ENCODE peak calls at places on chromosomes 4 and X, in ten cellular contexts. N is upper lobe of right lung, I is A549, J is GM20000, T is stomach, B is heart right ventricle, L is brain microvascular endothelial cell, R is uterus, Y is glutamatergic neuron, Q is spleen. H is an unnamed sample.

GRCh38 chrX:70043685-70044084 is 6.1 kb downstream of the AWAT2 start:
- DNase-seq in N (no peak), I (no peak), J (no peak), T (no peak), B (no peak), L (no peak), R (no peak), Y (no peak), Q (peak; percentile 51), H (no peak)

GRCh38 chrX:7107968-7108480 is 39.5 kb upstream of the STS start:
- DNase-seq in N (no peak), I (no peak), J (no peak), T (no peak), B (no peak), L (no peak), R (no peak), Y (no peak), Q (no peak), H (no peak)

GRCh38 chrX:153739754-153740486 is 15.3 kb downstream of the ABCD1 start:
- DNase-seq in N (no peak), I (no peak), J (no peak), T (no peak), B (no peak), L (no peak), R (no peak), Y (no peak), Q (peak; percentile 68), H (no peak)

GRCh38 chr4:107742791-107743190 is 22.8 kb upstream of the PAPSS1 start:
- DNase-seq in N (no peak), I (no peak), J (no peak), T (no peak), B (no peak), L (no peak), R (no peak), Y (no peak), Q (no peak), H (no peak)

GRCh38 chr4:130172156-130172555 is 1076.2 kb downstream of the C4orf33 start:
- DNase-seq in N (no peak), I (no peak), J (no peak), T (no peak), B (no peak), L (no peak), R (no peak), Y (no peak), Q (no peak), H (no peak)

GRCh38 chrX:40097101-40097491 is 662 bp downstream of the BCOR start:
- DNase-seq in N (peak; percentile 69), I (peak; percentile 23), J (no peak), T (no peak), B (no peak), L (no peak), R (peak; percentile 39), Y (no peak), Q (no peak), H (no peak)

GRCh38 chrX:18885317-18886004 is 98.5 kb downstream of the PHKA2 start:
- DNase-seq in N (no peak), I (no peak), J (peak; percentile 7), T (no peak), B (no peak), L (no peak), R (peak; percentile 48), Y (no peak), Q (peak; percentile 41), H (no peak)

GRCh38 chrX:115582871-115583729 is 22.1 kb downstream of the PLS3 start:
- DNase-seq in N (peak; percentile 64), I (no peak), J (no peak), T (no peak), B (no peak), L (no peak), R (no peak), Y (no peak), Q (no peak), H (no peak)

GRCh38 chr4:139552908-139553307 is 3.1 kb downstream of the SETD7 start:
- DNase-seq in N (no peak), I (no peak), J (no peak), T (no peak), B (peak; percentile 24), L (no peak), R (no peak), Y (no peak), Q (no peak), H (no peak)

GRCh38 chr4:45732161-45732560 is 391.7 kb downstream of the GABRG1 start:
- DNase-seq in N (no peak), I (no peak), J (no peak), T (no peak), B (no peak), L (no peak), R (no peak), Y (no peak), Q (no peak), H (no peak)

GRCh38 chrX:38811515-38812239 is 10.4 kb downstream of the MID1IP1 start:
- DNase-seq in N (no peak), I (no peak), J (peak; percentile 10), T (no peak), B (no peak), L (peak; percentile 9), R (no peak), Y (no peak), Q (no peak), H (no peak)

GRCh38 chrX:108590496-108590895 is 145.9 kb downstream of the IRS4 start:
- DNase-seq in N (no peak), I (no peak), J (no peak), T (no peak), B (no peak), L (no peak), R (no peak), Y (no peak), Q (no peak), H (no peak)

GRCh38 chr4:40719008-40719623 is 30.6 kb upstream of the NSUN7 start:
- DNase-seq in N (no peak), I (peak; percentile 46), J (peak; percentile 66), T (no peak), B (no peak), L (peak; percentile 34), R (no peak), Y (no peak), Q (no peak), H (no peak)

GRCh38 chr4:56134272-56134671 is 185.5 kb downstream of the CEP135 start:
- DNase-seq in N (no peak), I (no peak), J (no peak), T (no peak), B (no peak), L (peak; percentile 93), R (no peak), Y (no peak), Q (no peak), H (no peak)

GRCh38 chr4:88257726-88258125 is 26.6 kb downstream of the PPM1K start:
- DNase-seq in N (no peak), I (no peak), J (no peak), T (no peak), B (no peak), L (no peak), R (no peak), Y (no peak), Q (no peak), H (no peak)

GRCh38 chr4:100177855-100178254 is 12.4 kb downstream of the DDIT4L start:
- DNase-seq in N (no peak), I (no peak), J (no peak), T (no peak), B (no peak), L (no peak), R (no peak), Y (no peak), Q (no peak), H (no peak)
- TF ChIP-seq CTCF in N (no peak), I (no peak), J (no peak), T (no peak), B (no peak), L (no peak), R (no peak), Y (no peak), Q (no peak), H (no peak)

GRCh38 chr4:7167706-7168105 is 24.6 kb upstream of the SORCS2 start:
- DNase-seq in N (no peak), I (no peak), J (no peak), T (no peak), B (no peak), L (no peak), R (no peak), Y (no peak), Q (peak; percentile 19), H (no peak)
- TF ChIP-seq CTCF in N (no peak), I (no peak), J (no peak), T (no peak), B (no peak), L (peak; percentile 14), R (no peak), Y (no peak), Q (no peak), H (peak; percentile 21)

GRCh38 chr4:48896845-48897244 is 9.7 kb downstream of the OCIAD2 start:
- DNase-seq in N (no peak), I (no peak), J (no peak), T (no peak), B (no peak), L (no peak), R (no peak), Y (no peak), Q (no peak), H (no peak)
- TF ChIP-seq CTCF in N (no peak), I (no peak), J (no peak), T (no peak), B (no peak), L (no peak), R (no peak), Y (no peak), Q (no peak), H (no peak)

GRCh38 chrX:31036895-31037294 is 34.9 kb downstream of the FTHL17 start:
- DNase-seq in N (no peak), I (peak; percentile 10), J (peak; percentile 23), T (peak; percentile 57), B (no peak), L (peak; percentile 60), R (peak; percentile 15), Y (peak; percentile 53), Q (no peak), H (peak; percentile 33)

GRCh38 chrX:31039327-31039711 is 32.5 kb downstream of the FTHL17 start:
- DNase-seq in N (no peak), I (no peak), J (no peak), T (no peak), B (no peak), L (no peak), R (no peak), Y (no peak), Q (no peak), H (no peak)

GRCh38 chrX:31038585-31039326 is 33.1 kb downstream of the FTHL17 start:
- DNase-seq in N (no peak), I (peak; percentile 3), J (peak; percentile 14), T (peak; percentile 33), B (no peak), L (peak; percentile 37), R (peak; percentile 15), Y (peak; percentile 47), Q (no peak), H (peak; percentile 32)
- TF ChIP-seq CTCF in N (peak; percentile 43), I (peak; percentile 35), J (peak; percentile 48), T (peak; percentile 36), B (peak; percentile 24), L (peak; percentile 71), R (peak; percentile 37), Y (peak; percentile 49), Q (peak; percentile 40), H (peak; percentile 72)

GRCh38 chr4:111778543-111778942 is 366.7 kb upstream of the FAM241A start:
- DNase-seq in N (no peak), I (no peak), J (no peak), T (no peak), B (no peak), L (no peak), R (no peak), Y (no peak), Q (no peak), H (no peak)
- TF ChIP-seq CTCF in N (peak; percentile 18), I (peak; percentile 13), J (no peak), T (no peak), B (no peak), L (peak; percentile 53), R (no peak), Y (peak; percentile 12), Q (no peak), H (peak; percentile 16)

H was measured in neural crest cell.